ENCODE peak calls at places on chromosomes 4 and X, in five cellular contexts. One of them, this sample, is unnamed.

GRCh38 chr4:8653326-8654000 is 60.9 kb downstream of the CPZ start:
- DNase-seq in uterus: no peak
- DNase-seq in testis: no peak
- DNase-seq in esophagus squamous epithelium: no peak
- DNase-seq in breast epithelium: no peak
- DNase-seq in this sample: no peak

GRCh38 chr4:26753642-26754041 is 107.0 kb upstream of the STIM2 start:
- DNase-seq in esophagus squamous epithelium: no peak
- DNase-seq in breast epithelium: no peak
- DNase-seq in uterus: no peak
- DNase-seq in testis: no peak
- DNase-seq in this sample: no peak

GRCh38 chr4:10666616-10667015 is 18.0 kb downstream of the CLNK start:
- DNase-seq in testis: no peak
- DNase-seq in uterus: no peak
- DNase-seq in esophagus squamous epithelium: no peak
- DNase-seq in breast epithelium: no peak
- DNase-seq in this sample: no peak

GRCh38 chrX:23668335-23668734 is 1.0 kb downstream of the PRDX4 start:
- DNase-seq in uterus: no peak
- DNase-seq in breast epithelium: no peak
- DNase-seq in esophagus squamous epithelium: no peak
- DNase-seq in testis: no peak
- DNase-seq in this sample: no peak

GRCh38 chrX:130085551-130085986 is 24.7 kb downstream of the ELF4 start:
- DNase-seq in breast epithelium: no peak
- DNase-seq in esophagus squamous epithelium: no peak
- DNase-seq in uterus: peak
- DNase-seq in testis: no peak
- DNase-seq in this sample: no peak

GRCh38 chrX:23548164-23548563 is 119.1 kb upstream of the PRDX4 start:
- DNase-seq in uterus: no peak
- DNase-seq in esophagus squamous epithelium: no peak
- DNase-seq in testis: no peak
- DNase-seq in breast epithelium: no peak
- DNase-seq in this sample: no peak

GRCh38 chr4:109803924-109804571 is 2.2 kb upstream of the CFI start:
- DNase-seq in esophagus squamous epithelium: no peak
- DNase-seq in testis: peak
- DNase-seq in uterus: no peak
- DNase-seq in breast epithelium: no peak
- DNase-seq in this sample: peak

GRCh38 chr4:157961591-157961990 is 211.2 kb downstream of the GASK1B start:
- DNase-seq in testis: no peak
- DNase-seq in esophagus squamous epithelium: no peak
- DNase-seq in breast epithelium: no peak
- DNase-seq in uterus: no peak
- DNase-seq in this sample: no peak

GRCh38 chrX:151852294-151852693 is 60.4 kb upstream of the MAGEA4 start:
- DNase-seq in breast epithelium: no peak
- DNase-seq in uterus: no peak
- DNase-seq in esophagus squamous epithelium: no peak
- DNase-seq in testis: no peak
- DNase-seq in this sample: no peak

GRCh38 chrX:12113321-12113720 is 25.0 kb upstream of the FRMPD4 start:
- DNase-seq in uterus: no peak
- DNase-seq in testis: no peak
- DNase-seq in esophagus squamous epithelium: no peak
- DNase-seq in breast epithelium: no peak
- DNase-seq in this sample: no peak

GRCh38 chr4:119093042-119093827 is 42.4 kb upstream of the MYOZ2 start:
- DNase-seq in breast epithelium: no peak
- DNase-seq in esophagus squamous epithelium: no peak
- DNase-seq in testis: no peak
- DNase-seq in uterus: no peak
- DNase-seq in this sample: no peak

GRCh38 chr4:148112231-148112982 is 329.8 kb downstream of the NR3C2 start:
- DNase-seq in uterus: no peak
- DNase-seq in testis: no peak
- DNase-seq in breast epithelium: no peak
- DNase-seq in esophagus squamous epithelium: no peak
- DNase-seq in this sample: no peak

GRCh38 chr4:154560824-154561231 is 2.0 kb upstream of the FGB start:
- DNase-seq in breast epithelium: no peak
- DNase-seq in esophagus squamous epithelium: no peak
- DNase-seq in testis: no peak
- DNase-seq in uterus: no peak
- DNase-seq in this sample: no peak

GRCh38 chrX:47645530-47645929 is 4.8 kb downstream of the ELK1 start:
- DNase-seq in breast epithelium: no peak
- DNase-seq in uterus: no peak
- DNase-seq in esophagus squamous epithelium: no peak
- DNase-seq in testis: no peak
- DNase-seq in this sample: no peak

GRCh38 chr4:10832989-10833635 is 148.5 kb upstream of the CLNK start:
- DNase-seq in breast epithelium: no peak
- DNase-seq in uterus: no peak
- DNase-seq in esophagus squamous epithelium: no peak
- DNase-seq in testis: no peak
- DNase-seq in this sample: no peak

GRCh38 chr4:136106753-136107152 is 1425.5 kb downstream of the PCDH18 start:
- DNase-seq in uterus: no peak
- DNase-seq in breast epithelium: no peak
- DNase-seq in testis: no peak
- DNase-seq in esophagus squamous epithelium: no peak
- DNase-seq in this sample: no peak

GRCh38 chrX:131728295-131729145 is 184.6 kb downstream of the OR13H1 start:
- DNase-seq in esophagus squamous epithelium: peak
- DNase-seq in testis: peak
- DNase-seq in uterus: peak
- DNase-seq in breast epithelium: peak
- DNase-seq in this sample: no peak

GRCh38 chr4:26307027-26307426 is 13.8 kb upstream of the RBPJ start:
- DNase-seq in esophagus squamous epithelium: no peak
- DNase-seq in breast epithelium: no peak
- DNase-seq in testis: no peak
- DNase-seq in uterus: no peak
- DNase-seq in this sample: no peak

GRCh38 chr4:75154994-75155393 is 222.1 kb downstream of the PARM1 start:
- DNase-seq in testis: no peak
- DNase-seq in esophagus squamous epithelium: no peak
- DNase-seq in uterus: no peak
- DNase-seq in breast epithelium: no peak
- DNase-seq in this sample: no peak

GRCh38 chr4:112532267-112532666 is 16.3 kb upstream of the NEUROG2 start:
- DNase-seq in testis: no peak
- DNase-seq in uterus: no peak
- DNase-seq in esophagus squamous epithelium: no peak
- DNase-seq in breast epithelium: no peak
- DNase-seq in this sample: no peak

GRCh38 chrX:1178580-1179057 is 33.8 kb downstream of the CRLF2 start:
- DNase-seq in testis: no peak
- DNase-seq in esophagus squamous epithelium: no peak
- DNase-seq in breast epithelium: no peak
- DNase-seq in uterus: no peak
- DNase-seq in this sample: no peak

GRCh38 chr4:166735553-166735952 is 498.7 kb downstream of the SPOCK3 start:
- DNase-seq in uterus: no peak
- DNase-seq in esophagus squamous epithelium: no peak
- DNase-seq in breast epithelium: no peak
- DNase-seq in testis: no peak
- DNase-seq in this sample: no peak

GRCh38 chrX:104309169-104309568 is 54.4 kb upstream of the ESX1 start:
- DNase-seq in breast epithelium: no peak
- DNase-seq in esophagus squamous epithelium: no peak
- DNase-seq in testis: no peak
- DNase-seq in uterus: no peak
- DNase-seq in this sample: no peak

GRCh38 chr4:702618-703048 is 3.0 kb upstream of the PCGF3 start:
- DNase-seq in uterus: no peak
- DNase-seq in esophagus squamous epithelium: no peak
- DNase-seq in testis: no peak
- DNase-seq in breast epithelium: no peak
- DNase-seq in this sample: no peak

GRCh38 chr4:110165382-110166285 is 32.8 kb downstream of the ELOVL6 start:
- DNase-seq in testis: no peak
- DNase-seq in esophagus squamous epithelium: no peak
- DNase-seq in breast epithelium: no peak
- DNase-seq in uterus: no peak
- DNase-seq in this sample: peak

GRCh38 chr4:165289429-165289785 is 38.1 kb upstream of the MSMO1 start:
- DNase-seq in testis: no peak
- DNase-seq in breast epithelium: no peak
- DNase-seq in esophagus squamous epithelium: no peak
- DNase-seq in uterus: no peak
- DNase-seq in this sample: no peak

GRCh38 chrX:142998447-142999208 is 27.1 kb upstream of the SPANXN4 start:
- DNase-seq in testis: no peak
- DNase-seq in esophagus squamous epithelium: no peak
- DNase-seq in uterus: no peak
- DNase-seq in breast epithelium: no peak
- DNase-seq in this sample: no peak

GRCh38 chr4:112270643-112271484 is 14.8 kb downstream of the TIFA start:
- DNase-seq in uterus: no peak
- DNase-seq in esophagus squamous epithelium: no peak
- DNase-seq in testis: no peak
- DNase-seq in breast epithelium: no peak
- DNase-seq in this sample: no peak

GRCh38 chr4:153748378-153748777 is 11.4 kb downstream of the RNF175 start:
- DNase-seq in uterus: no peak
- DNase-seq in esophagus squamous epithelium: no peak
- DNase-seq in breast epithelium: peak
- DNase-seq in testis: no peak
- DNase-seq in this sample: no peak

GRCh38 chr4:168784786-168785461 is 225.1 kb downstream of the CBR4 start:
- DNase-seq in esophagus squamous epithelium: no peak
- DNase-seq in uterus: no peak
- DNase-seq in breast epithelium: peak
- DNase-seq in testis: no peak
- DNase-seq in this sample: no peak

GRCh38 chr4:182826391-182826790 is 90.8 kb downstream of the DCTD start:
- DNase-seq in uterus: no peak
- DNase-seq in breast epithelium: no peak
- DNase-seq in esophagus squamous epithelium: no peak
- DNase-seq in testis: no peak
- DNase-seq in this sample: no peak

GRCh38 chrX:98067611-98068010 is 1183.9 kb downstream of the RPA4 start:
- DNase-seq in uterus: no peak
- DNase-seq in testis: no peak
- DNase-seq in esophagus squamous epithelium: no peak
- DNase-seq in breast epithelium: no peak
- DNase-seq in this sample: no peak

GRCh38 chr4:67699603-67700002 is 1.4 kb downstream of the UBA6 start:
- DNase-seq in esophagus squamous epithelium: no peak
- DNase-seq in breast epithelium: no peak
- DNase-seq in testis: no peak
- DNase-seq in uterus: no peak
- DNase-seq in this sample: no peak
- H3K4me3 ChIP-seq in esophagus squamous epithelium: peak
- H3K4me3 ChIP-seq in breast epithelium: no peak
- H3K4me3 ChIP-seq in testis: peak
- H3K4me3 ChIP-seq in uterus: no peak
- H3K4me3 ChIP-seq in this sample: no peak

GRCh38 chr4:121054373-121054772 is 18.0 kb downstream of the NDNF start:
- DNase-seq in testis: no peak
- DNase-seq in esophagus squamous epithelium: no peak
- DNase-seq in breast epithelium: no peak
- DNase-seq in uterus: no peak
- DNase-seq in this sample: no peak

GRCh38 chr4:121053601-121054143 is 18.7 kb downstream of the NDNF start:
- DNase-seq in testis: no peak
- DNase-seq in breast epithelium: no peak
- DNase-seq in uterus: no peak
- DNase-seq in esophagus squamous epithelium: no peak
- DNase-seq in this sample: no peak

GRCh38 chr4:121048165-121048564 is 24.2 kb downstream of the NDNF start:
- DNase-seq in esophagus squamous epithelium: no peak
- DNase-seq in breast epithelium: no peak
- DNase-seq in uterus: no peak
- DNase-seq in testis: no peak
- DNase-seq in this sample: no peak

GRCh38 chr4:121049072-121049599 is 23.2 kb downstream of the NDNF start:
- DNase-seq in uterus: no peak
- DNase-seq in esophagus squamous epithelium: no peak
- DNase-seq in breast epithelium: no peak
- DNase-seq in testis: no peak
- DNase-seq in this sample: no peak

GRCh38 chr4:121050251-121050650 is 22.1 kb downstream of the NDNF start:
- DNase-seq in esophagus squamous epithelium: no peak
- DNase-seq in breast epithelium: no peak
- DNase-seq in uterus: no peak
- DNase-seq in testis: no peak
- DNase-seq in this sample: no peak
- TF ChIP-seq CTCF in esophagus squamous epithelium: no peak
- TF ChIP-seq CTCF in breast epithelium: no peak
- TF ChIP-seq CTCF in uterus: no peak
- TF ChIP-seq CTCF in testis: no peak
- TF ChIP-seq CTCF in this sample: no peak

DNA sequence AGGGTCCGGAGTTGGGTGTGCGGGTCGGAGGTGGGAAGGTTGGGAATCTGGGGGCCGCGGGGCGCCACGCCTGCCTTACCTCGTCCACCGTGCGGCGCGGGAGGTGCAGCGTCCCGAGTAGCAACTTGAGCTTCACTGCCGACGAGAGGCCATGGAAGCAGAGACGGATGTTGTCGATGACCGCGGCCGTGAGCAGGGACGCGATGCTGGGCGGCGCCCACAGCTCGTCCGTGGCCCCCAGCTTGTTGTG is 178 bp downstream of the NELFA start:
- DNase-seq in esophagus squamous epithelium: no peak
- DNase-seq in breast epithelium: no peak
- DNase-seq in testis: no peak
- DNase-seq in uterus: no peak
- DNase-seq in this sample: no peak
- TF ChIP-seq POLR2A in esophagus squamous epithelium: no peak
- TF ChIP-seq POLR2A in breast epithelium: no peak
- TF ChIP-seq POLR2A in testis: no peak
- TF ChIP-seq POLR2A in uterus: no peak
- TF ChIP-seq POLR2A in this sample: no peak

GRCh38 chrX:40168183-40169015 is 70.6 kb upstream of the BCOR start:
- DNase-seq in breast epithelium: no peak
- DNase-seq in esophagus squamous epithelium: no peak
- DNase-seq in uterus: peak
- DNase-seq in testis: no peak
- DNase-seq in this sample: no peak
- H3K4me3 ChIP-seq in breast epithelium: peak
- H3K4me3 ChIP-seq in esophagus squamous epithelium: peak
- H3K4me3 ChIP-seq in uterus: peak
- H3K4me3 ChIP-seq in testis: peak
- H3K4me3 ChIP-seq in this sample: no peak

GRCh38 chr4:71344067-71344466 is 5.2 kb downstream of the SLC4A4 start:
- DNase-seq in testis: no peak
- DNase-seq in esophagus squamous epithelium: no peak
- DNase-seq in breast epithelium: no peak
- DNase-seq in uterus: no peak
- DNase-seq in this sample: no peak
- TF ChIP-seq CTCF in testis: no peak
- TF ChIP-seq CTCF in esophagus squamous epithelium: no peak
- TF ChIP-seq CTCF in breast epithelium: no peak
- TF ChIP-seq CTCF in uterus: no peak
- TF ChIP-seq CTCF in this sample: no peak

This sample was measured in lower leg skin.